ENCODE peak calls at places on chromosomes 2 and 18, in six cellular contexts. F is H9, Z is PC-9, O is mammary epithelial cell, T is IMR-90, U is H1. A is an unnamed sample.

GRCh38 chr2:46805401-46805951 is 110.1 kb downstream of the MCFD2 start:
- DNase-seq in T (no peak), U (peak; percentile 35), O (no peak), F (no peak), Z (no peak), A (no peak)

GRCh38 chr18:13392899-13393298 is 174.3 kb downstream of the LDLRAD4 start:
- DNase-seq in Z (no peak), O (no peak), T (no peak), F (no peak), U (peak; percentile 37), A (no peak)

GRCh38 chr18:46718501-46719341 is 38.1 kb downstream of the ST8SIA5 start:
- DNase-seq in U (no peak), Z (no peak), O (peak; percentile 3), F (no peak), T (peak; percentile 68), A (no peak)

GRCh38 chr18:36514778-36515177 is 217.3 kb downstream of the FHOD3 start:
- DNase-seq in F (peak; percentile 39), U (peak; percentile 54), O (no peak), Z (no peak), T (no peak), A (no peak)

GRCh38 chr18:555705-556402 is 24.3 kb upstream of the CETN1 start:
- DNase-seq in U (no peak), T (no peak), O (no peak), F (no peak), Z (no peak), A (no peak)

GRCh38 chr18:8721716-8722115 is 16.4 kb downstream of the MTCL1 start:
- DNase-seq in O (peak; percentile 48), T (peak; percentile 69), Z (peak; percentile 33), U (no peak), F (no peak), A (peak; percentile 46)

GRCh38 chr2:240832816-240833497 is 12.9 kb upstream of the KIF1A start:
- DNase-seq in F (no peak), T (no peak), Z (no peak), U (no peak), O (no peak), A (no peak)

GRCh38 chr18:3623769-3624545 is 174.0 kb downstream of the TGIF1 start:
- DNase-seq in Z (peak; percentile 94), O (peak; percentile 98), T (peak; percentile 98), F (peak; percentile 82), U (peak; percentile 65), A (peak; percentile 85)

GRCh38 chr2:175309799-175310198 is 128.3 kb upstream of the ATP5MC3 start:
- DNase-seq in O (no peak), F (peak; percentile 70), U (peak; percentile 54), Z (no peak), T (peak; percentile 10), A (peak; percentile 70)

GRCh38 chr2:227106845-227107759 is 56.9 kb downstream of the COL4A4 start:
- DNase-seq in O (peak; percentile 30), U (peak; percentile 65), Z (peak; percentile 50), T (peak; percentile 71), F (peak; percentile 60), A (peak; percentile 78)

GRCh38 chr2:238108423-238109201 is 8.5 kb downstream of the ESPNL start:
- DNase-seq in Z (no peak), T (no peak), U (peak; percentile 73), F (peak; percentile 72), O (no peak), A (peak; percentile 3)

GRCh38 chr2:209986405-209986804 is 16.0 kb upstream of the RPE start:
- DNase-seq in T (no peak), F (no peak), Z (no peak), U (no peak), O (peak; percentile 14), A (no peak)

GRCh38 chr2:8630676-8631464 is 51.0 kb upstream of the ID2 start:
- DNase-seq in O (no peak), U (no peak), F (no peak), Z (no peak), T (no peak), A (no peak)

GRCh38 chr18:59918320-59918755 is 18.5 kb downstream of the PMAIP1 start:
- DNase-seq in Z (peak; percentile 86), T (peak; percentile 61), F (peak; percentile 40), U (peak; percentile 44), O (peak; percentile 74), A (peak; percentile 26)

GRCh38 chr2:112658820-112659667 is 13.3 kb downstream of the SLC20A1 start:
- DNase-seq in U (no peak), T (no peak), O (peak; percentile 48), Z (no peak), F (no peak), A (no peak)

DNA sequence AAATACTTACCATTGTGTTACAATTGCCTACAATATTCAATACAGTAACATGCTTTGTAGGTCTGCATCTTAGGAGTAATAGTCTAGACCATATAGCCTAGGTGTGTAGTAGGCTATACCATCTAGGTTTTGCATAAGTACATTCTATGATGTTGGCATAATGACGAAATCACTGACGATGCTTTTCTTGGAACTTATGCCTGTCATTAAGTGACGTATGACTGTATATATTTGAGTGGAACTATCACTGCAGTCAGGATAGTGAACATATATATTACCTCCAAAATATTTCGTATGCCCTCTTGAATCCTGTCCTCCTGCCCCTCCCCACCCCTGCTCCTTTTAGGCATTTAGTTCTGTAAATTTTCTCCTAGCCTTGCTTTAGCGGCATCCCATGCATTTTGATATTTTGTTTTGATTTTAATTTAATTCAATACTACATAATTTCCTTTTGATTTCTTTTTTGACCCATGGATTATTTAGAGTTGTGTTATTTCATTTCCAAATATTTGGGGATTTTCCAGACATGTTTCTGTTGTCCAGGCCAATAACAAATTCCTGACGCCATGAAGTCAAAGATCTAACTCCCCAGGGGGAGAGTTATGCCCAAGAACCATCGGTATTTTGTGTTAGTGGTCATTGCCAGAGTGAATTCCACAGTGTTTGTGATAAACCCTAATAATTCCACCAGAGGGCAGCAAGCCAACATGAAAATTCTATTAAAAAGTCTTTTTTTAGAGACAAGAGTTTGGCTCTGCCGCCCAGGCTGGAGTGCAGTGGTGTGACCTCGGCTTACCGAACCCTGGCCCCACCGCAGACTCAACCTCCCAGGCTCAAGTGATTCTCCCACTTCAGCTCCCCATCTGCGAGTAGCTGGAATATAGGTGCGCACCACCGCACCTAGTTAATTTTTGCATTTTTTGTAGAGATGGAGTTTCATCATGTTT is 24.2 kb upstream of the CASP8 start:
- DNase-seq in U (peak; percentile 56), O (peak; percentile 51), T (peak; percentile 78), F (peak; percentile 60), Z (peak; percentile 37), A (peak; percentile 83)
- H2AFZ ChIP-seq in U (no peak overlapping the region), O (peak overlapping the region; percentile 46), T (peak overlapping the region; percentile 82), F (no peak overlapping the region), Z (no peak overlapping the region), A (peak overlapping the region; percentile 36)

DNA sequence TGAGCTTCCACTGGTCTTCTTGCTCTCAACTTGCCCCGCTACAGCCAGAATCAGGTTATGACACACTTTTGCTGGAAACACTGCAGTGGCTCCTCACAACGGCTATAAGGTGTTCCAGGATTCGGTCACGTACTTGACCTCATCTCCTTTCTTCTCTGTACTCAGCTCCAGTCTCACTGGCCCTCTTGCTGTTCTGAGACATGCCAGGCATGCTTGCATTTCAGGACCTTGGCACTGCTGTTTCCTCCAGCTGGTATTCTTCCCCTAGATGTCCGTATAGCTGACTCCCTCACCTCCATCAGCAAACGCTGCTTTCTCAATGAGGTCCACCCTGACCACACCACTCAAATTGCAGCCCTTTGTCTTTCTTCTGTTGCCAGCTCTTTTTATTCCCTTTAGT is 31.9 kb upstream of the C1GALT1C1L start:
- DNase-seq in Z (no peak), U (no peak), F (no peak), T (peak; percentile 16), O (no peak), A (no peak)
- H2AFZ ChIP-seq in Z (no peak overlapping the region), U (no peak overlapping the region), F (no peak overlapping the region), T (peak overlapping the region; percentile 11), O (no peak overlapping the region), A (no peak overlapping the region)

DNA sequence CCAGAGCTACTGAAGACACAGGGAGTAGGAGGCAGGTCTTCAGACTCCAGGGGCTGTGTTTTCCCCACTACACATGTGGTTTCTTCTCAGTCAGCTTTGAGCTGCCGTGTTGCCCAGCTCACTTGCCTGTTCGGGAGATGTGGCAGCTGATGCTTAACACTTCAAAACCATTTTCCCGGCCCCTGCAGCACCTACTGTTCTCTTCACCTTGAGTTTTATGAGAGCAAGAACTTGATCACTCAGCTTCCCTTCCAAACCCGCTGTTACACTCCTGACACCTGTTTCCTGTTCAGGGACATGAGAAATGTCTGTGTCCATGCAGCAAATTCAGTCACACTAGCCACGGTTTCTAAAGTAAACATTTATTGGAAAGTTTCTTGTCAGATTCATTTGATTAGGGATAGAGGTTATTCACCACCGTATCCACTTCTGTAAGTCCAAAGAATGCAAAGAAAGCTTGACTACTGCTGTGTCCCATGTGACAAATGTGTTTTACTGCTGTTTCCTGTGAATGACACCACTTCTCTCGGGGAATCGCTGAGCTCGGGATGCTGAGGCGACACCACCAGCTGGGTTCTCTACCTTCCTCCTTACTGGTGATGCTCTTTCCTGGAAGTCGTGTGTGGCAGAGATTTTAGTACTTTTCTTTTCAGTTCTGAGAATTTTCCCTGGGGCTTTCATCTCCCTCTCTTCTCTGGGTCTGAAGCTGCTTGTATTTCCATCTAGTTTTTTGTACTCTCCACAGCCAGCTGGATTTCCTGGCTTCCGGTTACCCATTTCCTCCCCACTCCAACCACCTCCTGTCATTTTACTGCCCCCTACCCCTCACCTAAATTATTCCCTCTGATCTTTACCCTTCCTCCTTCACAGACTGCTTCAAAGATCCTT is 91.7 kb downstream of the KLF7 start:
- DNase-seq in U (no peak), F (no peak), T (peak; percentile 12), O (no peak), Z (no peak), A (no peak)
- H2AFZ ChIP-seq in U (no peak overlapping the region), F (no peak overlapping the region), T (no peak overlapping the region), O (no peak overlapping the region), Z (no peak overlapping the region), A (no peak overlapping the region)

GRCh38 chr2:55052087-55053061 is 2.1 kb upstream of the RTN4 start:
- DNase-seq in F (no peak), Z (no peak), U (no peak), T (peak; percentile 84), O (no peak), A (no peak)

GRCh38 chr2:55054476-55054875 is 4.2 kb upstream of the RTN4 start:
- DNase-seq in U (no peak), Z (no peak), F (no peak), O (no peak), T (no peak), A (no peak)

GRCh38 chr2:55057474-55057873 is 7.2 kb upstream of the RTN4 start:
- DNase-seq in U (no peak), Z (no peak), O (no peak), T (no peak), F (no peak), A (no peak)

GRCh38 chr2:55054076-55054475 is 3.8 kb upstream of the RTN4 start:
- DNase-seq in T (no peak), O (no peak), Z (no peak), U (no peak), F (no peak), A (no peak)

DNA sequence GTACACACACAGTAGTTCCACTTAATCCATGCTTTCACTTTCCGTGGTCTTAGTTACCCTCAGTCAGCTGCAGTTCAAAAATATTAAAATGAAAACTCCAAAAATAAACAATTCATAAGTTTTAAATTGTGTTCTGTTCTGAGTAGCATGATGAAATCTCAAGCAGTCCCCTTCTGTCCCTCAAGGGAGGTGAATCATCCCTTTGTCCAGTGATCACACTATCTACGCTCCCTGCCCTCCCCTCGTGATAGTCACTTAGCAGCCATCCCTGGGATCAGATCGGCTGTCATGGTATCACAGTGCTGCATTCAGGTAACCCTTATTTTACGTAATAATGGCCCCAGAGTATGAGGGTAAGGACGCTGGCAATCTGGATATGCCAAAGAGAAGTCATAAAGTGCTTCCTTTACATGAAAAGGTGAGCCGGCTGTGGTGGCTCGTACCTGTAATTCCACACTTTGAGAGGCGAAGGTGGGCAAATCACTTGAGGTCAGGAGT is 5.8 kb upstream of the RTN4 start:
- DNase-seq in O (no peak), Z (peak; percentile 12), U (no peak), T (peak; percentile 47), F (no peak), A (no peak)
- H2AFZ ChIP-seq in O (no peak overlapping the region), Z (no peak overlapping the region), U (no peak overlapping the region), T (no peak overlapping the region), F (peak overlapping the region; percentile 14), A (no peak overlapping the region)

GRCh38 chr2:157903051-157903625 is 27.0 kb upstream of the ACVR1 start:
- DNase-seq in F (no peak), U (no peak), Z (no peak), O (no peak), T (no peak), A (no peak)
- H2AFZ ChIP-seq in F (no peak overlapping the region), U (peak overlapping the region; percentile 18), Z (no peak overlapping the region), O (no peak overlapping the region), T (no peak overlapping the region), A (no peak overlapping the region)